ENCODE peak calls at places on chromosome 13, in nine cellular contexts. N is fibroblast of pulmonary artery, S is WTC11, Y is RWPE1, X is MM.1S, T is BE2C, D is gastrocnemius medialis, Q is GM06990, V is sigmoid colon. Z is an unnamed sample.

GRCh38 chr13:66323695-66324094 is 906.4 kb downstream of the PCDH9 start:
- DNase-seq in N (no peak), S (no peak), Y (no peak), X (no peak), T (no peak), D (no peak), Q (no peak), V (no peak), Z (no peak)

GRCh38 chr13:97256343-97256783 is 34.2 kb downstream of the MBNL2 start:
- DNase-seq in N (peak), S (no peak), Y (peak), X (no peak), T (no peak), D (no peak), Q (no peak), V (no peak), Z (peak)

GRCh38 chr13:28121224-28121623 is 17.1 kb upstream of the PAN3 start:
- DNase-seq in N (no peak), S (no peak), Y (no peak), X (no peak), T (no peak), D (no peak), Q (no peak), V (no peak), Z (no peak)

GRCh38 chr13:24097064-24097463 is 63.5 kb upstream of the SPATA13 start:
- DNase-seq in N (peak), S (no peak), Y (no peak), X (no peak), T (no peak), D (no peak), Q (no peak), V (no peak), Z (peak)

GRCh38 chr13:26425439-26426358 is 131.8 kb upstream of the WASF3 start:
- DNase-seq in N (peak), S (no peak), Y (no peak), X (no peak), T (no peak), D (no peak), Q (no peak), V (peak), Z (no peak)

GRCh38 chr13:30934381-30934780 is 1.9 kb downstream of the TEX26 start:
- DNase-seq in N (no peak), S (peak), Y (no peak), X (no peak), T (no peak), D (no peak), Q (no peak), V (no peak), Z (no peak)

GRCh38 chr13:83298636-83299035 is 583.6 kb downstream of the SLITRK1 start:
- DNase-seq in N (no peak), S (no peak), Y (no peak), X (no peak), T (no peak), D (no peak), Q (no peak), V (no peak), Z (no peak)

GRCh38 chr13:80603351-80603750 is 262.4 kb upstream of the SPRY2 start:
- DNase-seq in N (peak), S (no peak), Y (no peak), X (no peak), T (no peak), D (no peak), Q (no peak), V (no peak), Z (no peak)

GRCh38 chr13:60273971-60274370 is 110.2 kb upstream of the DIAPH3 start:
- DNase-seq in N (no peak), S (no peak), Y (no peak), X (no peak), T (no peak), D (no peak), Q (no peak), V (no peak), Z (no peak)

GRCh38 chr13:64551755-64552154 is 2678.4 kb downstream of the PCDH9 start:
- DNase-seq in N (peak), S (no peak), Y (peak), X (no peak), T (no peak), D (no peak), Q (no peak), V (no peak), Z (no peak)

GRCh38 chr13:26968431-26969335 is 202.9 kb downstream of the USP12 start:
- DNase-seq in N (no peak), S (no peak), Y (no peak), X (no peak), T (peak), D (no peak), Q (no peak), V (peak), Z (no peak)

GRCh38 chr13:72527333-72527732 is 200.1 kb downstream of the MZT1 start:
- DNase-seq in N (no peak), S (no peak), Y (no peak), X (no peak), T (no peak), D (no peak), Q (no peak), V (no peak), Z (no peak)

GRCh38 chr13:35990196-35990595 is 141.0 kb downstream of the DCLK1 start:
- DNase-seq in N (no peak), S (peak), Y (no peak), X (no peak), T (no peak), D (no peak), Q (no peak), V (no peak), Z (no peak)

GRCh38 chr13:41802684-41803554 is 158.0 kb downstream of the VWA8 start:
- DNase-seq in N (peak), S (no peak), Y (peak), X (no peak), T (no peak), D (no peak), Q (no peak), V (no peak), Z (no peak)

GRCh38 chr13:43245374-43245964 is 222.1 kb downstream of the DNAJC15 start:
- DNase-seq in N (peak), S (no peak), Y (peak), X (no peak), T (no peak), D (no peak), Q (no peak), V (no peak), Z (no peak)

GRCh38 chr13:109672545-109672944 is 113.8 kb downstream of the IRS2 start:
- DNase-seq in N (no peak), S (no peak), Y (no peak), X (no peak), T (no peak), D (no peak), Q (no peak), V (no peak), Z (no peak)

GRCh38 chr13:32261567-32261966 is 53.6 kb downstream of the ZAR1L start:
- DNase-seq in N (peak), S (no peak), Y (peak), X (no peak), T (peak), D (peak), Q (no peak), V (peak), Z (peak)

GRCh38 chr13:27311518-27312208 is 41.0 kb downstream of the RASL11A start:
- DNase-seq in N (no peak), S (no peak), Y (no peak), X (no peak), T (no peak), D (no peak), Q (no peak), V (no peak), Z (no peak)

GRCh38 chr13:40269086-40269485 is 397.4 kb downstream of the FOXO1 start:
- DNase-seq in N (peak), S (no peak), Y (no peak), X (no peak), T (no peak), D (peak), Q (no peak), V (no peak), Z (no peak)

GRCh38 chr13:114128624-114129522 is 3.5 kb downstream of the RASA3 start:
- DNase-seq in N (peak), S (no peak), Y (no peak), X (no peak), T (no peak), D (peak), Q (peak), V (peak), Z (no peak)

GRCh38 chr13:79289557-79289956 is 116.5 kb downstream of the RBM26 start:
- DNase-seq in N (no peak), S (no peak), Y (no peak), X (no peak), T (no peak), D (no peak), Q (no peak), V (no peak), Z (no peak)

GRCh38 chr13:83229574-83230300 is 652.5 kb downstream of the SLITRK1 start:
- DNase-seq in N (peak), S (no peak), Y (no peak), X (no peak), T (no peak), D (no peak), Q (no peak), V (no peak), Z (no peak)

GRCh38 chr13:54185785-54186184 is 1157.2 kb downstream of the OLFM4 start:
- DNase-seq in N (no peak), S (peak), Y (peak), X (no peak), T (no peak), D (no peak), Q (no peak), V (no peak), Z (no peak)

GRCh38 chr13:114124921-114125320 is 7.5 kb downstream of the RASA3 start:
- DNase-seq in N (peak), S (no peak), Y (no peak), X (no peak), T (no peak), D (no peak), Q (no peak), V (no peak), Z (no peak)

GRCh38 chr13:60351326-60351725 is 45.7 kb upstream of the TDRD3 start:
- DNase-seq in N (peak), S (no peak), Y (no peak), X (no peak), T (no peak), D (peak), Q (no peak), V (no peak), Z (peak)

GRCh38 chr13:108227651-108228272 is 9.6 kb downstream of the ABHD13 start:
- DNase-seq in N (peak), S (no peak), Y (peak), X (peak), T (peak), D (no peak), Q (no peak), V (no peak), Z (no peak)

GRCh38 chr13:21481359-21481758 is 22.3 kb upstream of the ZDHHC20 start:
- DNase-seq in N (no peak), S (no peak), Y (no peak), X (no peak), T (no peak), D (no peak), Q (no peak), V (no peak), Z (no peak)

GRCh38 chr13:21478881-21479808 is 20.0 kb upstream of the ZDHHC20 start:
- DNase-seq in N (peak), S (no peak), Y (peak), X (peak), T (peak), D (no peak), Q (no peak), V (no peak), Z (no peak)

GRCh38 chr13:21475115-21475514 is 16.0 kb upstream of the ZDHHC20 start:
- DNase-seq in N (no peak), S (no peak), Y (no peak), X (no peak), T (no peak), D (no peak), Q (no peak), V (no peak), Z (no peak)

DNA sequence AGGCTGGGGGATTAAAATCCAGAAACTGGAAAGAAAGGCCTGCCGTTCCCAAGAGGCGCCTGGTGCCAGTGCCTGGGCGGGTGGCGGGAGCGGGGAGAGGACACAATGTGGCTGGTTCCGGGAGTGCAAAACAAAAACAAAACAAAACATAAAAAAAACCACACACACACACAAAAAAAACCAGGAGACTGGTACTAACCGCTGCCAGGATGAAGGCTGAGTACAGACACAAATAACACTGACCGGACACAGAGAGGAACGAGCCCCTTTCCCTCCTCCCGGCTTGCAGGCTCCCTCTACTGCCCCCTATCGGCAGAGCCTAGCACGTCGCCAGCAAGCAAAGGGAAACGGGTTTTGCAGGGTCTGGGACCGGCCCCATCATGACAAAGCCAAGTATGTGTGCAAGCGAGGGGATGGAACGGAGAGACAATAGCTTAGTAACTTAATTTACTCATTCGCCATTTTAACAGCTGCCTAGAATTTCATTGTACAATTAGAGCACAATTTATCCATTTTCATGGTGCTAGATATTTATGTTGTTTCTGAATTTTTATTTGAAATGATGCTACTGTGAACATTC is 17.9 kb upstream of the ZDHHC20 start:
- DNase-seq in N (peak), S (peak), Y (peak), X (peak), T (peak), D (peak), Q (peak), V (peak), Z (no peak)
- TF ChIP-seq CTCF in N (peak), S (peak), Y (peak), X (peak), T (peak), D (peak), Q (peak), V (peak), Z (peak)

GRCh38 chr13:100646871-100647270 is 27.7 kb downstream of the TMTC4 start:
- DNase-seq in N (no peak), S (no peak), Y (no peak), X (no peak), T (no peak), D (no peak), Q (no peak), V (no peak), Z (no peak)

GRCh38 chr13:100645382-100645781 is 29.2 kb downstream of the TMTC4 start:
- DNase-seq in N (no peak), S (no peak), Y (no peak), X (no peak), T (no peak), D (no peak), Q (no peak), V (no peak), Z (no peak)

GRCh38 chr13:100644328-100644727 is 30.3 kb downstream of the TMTC4 start:
- DNase-seq in N (peak), S (no peak), Y (no peak), X (no peak), T (no peak), D (no peak), Q (no peak), V (no peak), Z (no peak)

GRCh38 chr13:100648354-100648753 is 26.2 kb downstream of the TMTC4 start:
- DNase-seq in N (peak), S (no peak), Y (no peak), X (no peak), T (no peak), D (no peak), Q (no peak), V (no peak), Z (no peak)

GRCh38 chr13:100646030-100646673 is 28.4 kb downstream of the TMTC4 start:
- DNase-seq in N (peak), S (peak), Y (peak), X (no peak), T (peak), D (no peak), Q (no peak), V (no peak), Z (no peak)
- TF ChIP-seq CTCF in N (peak), S (no peak), Y (no peak), X (peak), T (peak), D (no peak), Q (peak), V (no peak), Z (peak)

DNA sequence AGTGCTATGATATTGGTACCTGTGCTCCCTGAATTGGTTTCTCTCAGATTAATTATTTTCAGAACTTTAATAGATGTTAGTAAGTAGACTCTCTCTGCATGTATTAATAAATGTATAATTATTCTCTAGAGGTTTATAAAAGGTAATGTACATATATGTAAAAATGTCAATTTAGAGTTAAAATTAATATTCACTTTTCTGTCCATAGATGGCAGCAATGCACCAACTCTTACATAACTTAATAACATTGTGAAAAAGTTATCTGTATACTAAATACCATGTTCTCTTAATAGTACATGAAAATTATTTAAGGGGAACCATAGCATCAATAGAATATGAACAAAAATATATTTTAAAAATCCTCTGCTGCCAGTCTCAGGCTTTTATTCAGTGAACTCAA is 515.0 kb upstream of the KLHL1 start:
- DNase-seq in N (peak), S (no peak), Y (peak), X (no peak), T (no peak), D (no peak), Q (no peak), V (no peak), Z (no peak)
- TF ChIP-seq CTCF in N (peak), S (peak), Y (peak), X (peak), T (peak), D (no peak), Q (peak), V (no peak), Z (no peak)

DNA sequence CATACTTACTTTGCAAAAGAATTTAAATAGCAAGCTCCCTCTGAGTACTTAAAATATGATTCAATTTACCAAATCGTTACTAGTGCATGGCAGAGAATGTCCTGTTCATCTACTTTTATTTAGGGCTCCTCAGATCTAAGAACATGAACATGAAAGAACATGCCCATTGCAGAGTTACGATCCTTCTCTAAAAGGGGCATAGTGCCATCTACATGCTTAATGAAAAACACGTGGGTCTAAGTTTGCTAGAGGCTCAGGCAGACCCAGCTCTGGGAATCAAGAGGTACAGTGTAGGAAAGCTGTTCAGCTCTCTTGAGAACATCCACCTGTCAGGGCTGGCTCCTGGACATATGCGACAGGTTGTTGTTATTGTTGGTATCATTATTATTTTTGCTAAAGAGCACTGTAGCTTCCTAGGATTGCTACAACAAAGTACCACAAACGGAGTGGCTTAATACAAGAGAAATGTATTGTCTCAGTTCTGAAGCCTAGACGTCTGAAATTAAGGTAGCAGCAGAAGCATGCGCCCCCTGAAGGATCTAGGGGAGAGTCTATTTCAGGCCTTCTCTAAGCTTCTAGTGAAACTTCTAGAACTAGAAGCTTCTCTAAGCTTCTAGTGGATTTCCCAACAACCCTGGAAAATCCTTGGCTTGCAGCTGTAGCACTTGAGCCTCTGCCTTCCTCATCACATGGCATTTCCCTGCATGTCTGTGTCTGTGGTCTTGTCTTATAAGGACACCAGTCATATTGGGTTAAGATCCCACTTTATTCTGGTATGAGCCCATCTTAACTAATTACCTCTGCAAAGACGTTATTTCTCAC is 133.9 kb downstream of the DCT start:
- DNase-seq in N (peak), S (no peak), Y (peak), X (no peak), T (no peak), D (no peak), Q (no peak), V (no peak), Z (no peak)
- TF ChIP-seq CTCF in N (peak), S (no peak), Y (peak), X (peak), T (no peak), D (no peak), Q (peak), V (no peak), Z (no peak)

GRCh38 chr13:57925250-57925649 is 293.7 kb downstream of the PCDH17 start:
- DNase-seq in N (peak), S (no peak), Y (no peak), X (no peak), T (no peak), D (no peak), Q (no peak), V (no peak), Z (no peak)
- TF ChIP-seq CTCF in N (no peak), S (no peak), Y (no peak), X (no peak), T (peak), D (no peak), Q (no peak), V (no peak), Z (peak)

DNA sequence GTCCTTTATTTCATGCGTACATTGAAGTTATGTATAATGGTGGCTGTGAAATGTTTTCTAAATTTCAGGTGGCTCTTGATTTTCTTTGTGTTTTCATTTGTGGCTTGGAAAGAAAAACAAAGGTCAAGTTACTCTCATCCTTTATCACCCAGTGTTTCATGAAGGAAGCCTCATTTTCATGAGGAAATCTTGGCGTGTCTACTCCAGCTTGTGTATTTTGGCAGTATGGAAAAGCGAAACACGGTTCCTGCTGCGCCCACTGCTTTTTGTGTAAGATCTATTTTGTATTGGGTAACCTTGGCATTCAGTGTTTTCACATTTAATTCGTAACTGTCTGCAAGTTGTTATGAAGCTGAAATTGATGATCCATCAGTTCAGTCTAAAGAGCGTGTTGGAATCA is 147.0 kb upstream of the RNF113B start:
- DNase-seq in N (no peak), S (no peak), Y (no peak), X (no peak), T (no peak), D (no peak), Q (no peak), V (no peak), Z (no peak)
- TF ChIP-seq CTCF in N (no peak), S (no peak), Y (no peak), X (no peak), T (no peak), D (no peak), Q (no peak), V (no peak), Z (no peak)

GRCh38 chr13:19910336-19911072 is 47.1 kb upstream of the ZMYM5 start:
- DNase-seq in N (peak), S (no peak), Y (peak), X (no peak), T (no peak), D (no peak), Q (no peak), V (no peak), Z (no peak)
- TF ChIP-seq CTCF in N (no peak), S (no peak), Y (no peak), X (no peak), T (no peak), D (no peak), Q (no peak), V (no peak), Z (no peak)

DNA sequence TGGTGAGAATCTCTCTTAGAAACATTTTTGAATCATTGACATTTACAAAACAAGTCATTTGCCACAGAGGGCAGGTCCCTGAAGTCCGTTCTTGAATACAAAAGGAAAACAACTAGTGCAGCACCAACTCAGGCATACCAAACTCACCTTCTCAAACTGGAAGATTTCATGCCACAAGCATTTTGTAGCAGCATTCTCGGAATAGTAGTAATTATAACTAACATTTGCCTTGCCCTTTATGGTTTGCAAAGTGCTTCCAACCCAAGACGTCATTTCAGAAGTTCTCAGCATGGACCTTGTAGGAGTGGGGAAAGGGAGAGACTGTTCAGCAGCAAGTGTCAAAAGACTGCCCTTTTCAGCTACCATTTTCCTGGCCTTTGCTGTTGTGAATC is 344.6 kb downstream of the RFC3 start:
- DNase-seq in N (no peak), S (no peak), Y (no peak), X (no peak), T (no peak), D (no peak), Q (no peak), V (no peak), Z (no peak)
- TF ChIP-seq CTCF in N (no peak), S (no peak), Y (no peak), X (no peak), T (no peak), D (no peak), Q (no peak), V (no peak), Z (no peak)

Z was measured in retinal pigment epithelial cell.